ENCODE peak calls at places on chromosomes 3 and 15, in seven cellular contexts. K is H9, J is neuronal stem cell, D is H1, O is IMR-90, L is mesenchymal stem cell, S is trophoblast cell. H is an unnamed sample.

GRCh38 chr3:54538346-54538745 is 389.5 kb downstream of the LRTM1 start:
- DNase-seq in K (peak), J (no peak), D (peak), O (no peak), L (no peak), S (no peak), H (peak)

GRCh38 chr3:145981057-145981456 is 179.9 kb downstream of the PLOD2 start:
- DNase-seq in K (no peak), J (no peak), D (no peak), O (no peak), L (no peak), S (peak), H (no peak)

GRCh38 chr15:58065445-58066041 is at the start of gene ALDH1A2:
- DNase-seq in K (peak), J (peak), D (peak), O (no peak), L (no peak), S (peak), H (peak)

GRCh38 chr3:107973152-107973551 is 117.7 kb downstream of the CD47 start:
- DNase-seq in K (no peak), J (no peak), D (no peak), O (peak), L (no peak), S (no peak), H (no peak)

GRCh38 chr15:63699391-63699790 is 102.2 kb downstream of the FBXL22 start:
- DNase-seq in K (no peak), J (no peak), D (no peak), O (no peak), L (no peak), S (no peak), H (no peak)

GRCh38 chr15:77508541-77509505 is 88.1 kb downstream of the HMG20A start:
- DNase-seq in K (no peak), J (no peak), D (no peak), O (peak), L (peak), S (no peak), H (no peak)

GRCh38 chr3:89172150-89172549 is 64.7 kb downstream of the EPHA3 start:
- DNase-seq in K (no peak), J (peak), D (no peak), O (no peak), L (no peak), S (no peak), H (no peak)

GRCh38 chr3:104526901-104527401 is 839.8 kb upstream of the ALCAM start:
- DNase-seq in K (no peak), J (no peak), D (no peak), O (no peak), L (no peak), S (no peak), H (no peak)

GRCh38 chr3:193716155-193716554 is 123.1 kb downstream of the OPA1 start:
- DNase-seq in K (no peak), J (no peak), D (no peak), O (no peak), L (no peak), S (no peak), H (no peak)

GRCh38 chr15:33201376-33202189 is 7.1 kb upstream of the FMN1 start:
- DNase-seq in K (peak), J (peak), D (peak), O (peak), L (peak), S (peak), H (peak)

GRCh38 chr15:65821070-65821469 is 29.0 kb upstream of the DENND4A start:
- DNase-seq in K (no peak), J (no peak), D (no peak), O (no peak), L (no peak), S (no peak), H (no peak)

GRCh38 chr3:134201201-134202130 is 49.2 kb downstream of the RYK start:
- DNase-seq in K (no peak), J (no peak), D (no peak), O (peak), L (peak), S (peak), H (no peak)

GRCh38 chr15:78207641-78208340 is 26.6 kb downstream of the ACSBG1 start:
- DNase-seq in K (no peak), J (no peak), D (peak), O (no peak), L (no peak), S (no peak), H (no peak)

GRCh38 chr3:133393204-133393603 is 6.7 kb upstream of the BFSP2 start:
- DNase-seq in K (no peak), J (no peak), D (no peak), O (no peak), L (no peak), S (no peak), H (peak)

GRCh38 chr3:128380719-128381118 is 86.0 kb downstream of the DNAJB8 start:
- DNase-seq in K (no peak), J (no peak), D (no peak), O (no peak), L (no peak), S (no peak), H (no peak)

DNA sequence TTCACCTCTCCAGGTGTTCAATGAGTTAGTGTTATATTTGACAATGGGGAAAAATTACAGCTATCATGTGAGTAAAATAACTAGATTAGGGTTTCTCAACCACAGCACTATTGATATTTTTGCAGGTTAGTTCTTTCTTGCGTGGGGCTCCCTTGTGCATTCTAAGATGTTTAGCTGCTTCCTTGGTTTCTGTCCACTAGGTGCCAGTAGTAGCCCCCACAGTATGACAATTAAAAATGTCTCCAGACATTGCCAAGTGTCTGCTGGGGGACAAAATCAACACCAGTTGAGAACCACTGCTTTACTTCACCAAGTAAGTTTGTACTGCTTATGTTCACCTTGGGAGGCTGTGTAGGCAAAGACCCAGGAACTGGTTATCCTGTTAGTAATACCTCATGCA is 618.7 kb downstream of the EDEM1 start:
- DNase-seq in K (peak), J (peak), D (no peak), O (no peak), L (no peak), S (no peak), H (peak)
- H3K4ac ChIP-seq in K (no peak), J (no peak), D (no peak), O (no peak), L (no peak), S (no peak), H (no peak)

DNA sequence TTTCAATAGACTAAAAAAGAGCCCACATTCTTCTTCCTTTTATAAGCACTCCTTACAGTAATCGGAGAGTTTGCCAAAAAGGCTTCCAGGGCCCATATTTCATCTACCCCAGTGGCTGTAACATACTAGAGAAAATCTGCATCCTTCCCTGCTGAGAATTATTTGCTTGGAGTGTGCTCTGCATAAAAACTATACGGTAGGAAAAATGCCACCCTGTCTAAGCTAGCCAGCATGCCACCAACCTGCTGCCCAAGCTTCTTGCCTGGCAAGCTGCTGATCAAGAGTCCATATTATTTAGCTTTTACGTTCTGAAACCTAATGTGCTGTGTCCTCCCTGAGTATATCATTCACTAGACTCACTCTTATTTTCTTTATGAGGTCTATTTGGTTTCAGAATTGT is 107.0 kb downstream of the FGF12 start:
- DNase-seq in K (no peak), J (no peak), D (no peak), O (no peak), L (no peak), S (no peak), H (no peak)
- H3K4ac ChIP-seq in K (no peak), J (no peak), D (no peak), O (no peak), L (no peak), S (no peak), H (no peak)

GRCh38 chr3:100231668-100232067 is 29.1 kb upstream of the TBC1D23 start:
- DNase-seq in K (no peak), J (no peak), D (no peak), O (peak), L (no peak), S (no peak), H (no peak)

GRCh38 chr3:100230715-100231114 is 30.1 kb upstream of the TBC1D23 start:
- DNase-seq in K (no peak), J (no peak), D (no peak), O (no peak), L (no peak), S (no peak), H (no peak)

GRCh38 chr3:100238599-100238998 is 22.2 kb upstream of the TBC1D23 start:
- DNase-seq in K (no peak), J (no peak), D (no peak), O (no peak), L (no peak), S (no peak), H (no peak)

DNA sequence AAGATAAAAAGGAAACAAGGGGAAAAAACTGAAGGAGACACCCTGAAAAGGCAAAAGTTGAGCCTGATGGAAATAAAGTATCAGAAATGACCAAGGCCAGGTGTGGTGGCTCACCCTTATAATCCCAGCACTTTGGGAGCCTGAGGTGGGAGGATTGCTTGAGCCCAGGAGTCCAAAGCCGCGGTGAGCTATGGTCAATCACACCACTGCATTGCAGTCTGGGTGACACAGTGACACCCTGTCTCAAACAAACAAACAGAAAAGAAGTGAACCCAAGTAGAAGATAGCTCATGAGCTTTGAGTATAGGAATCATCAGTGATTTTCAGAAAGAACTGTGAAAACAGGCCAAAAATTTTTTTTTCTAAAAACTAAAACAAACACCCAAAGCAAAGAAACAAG is 26.4 kb upstream of the TBC1D23 start:
- DNase-seq in K (no peak), J (no peak), D (peak), O (no peak), L (no peak), S (no peak), H (no peak)
- H3K4ac ChIP-seq in K (no peak), J (no peak), D (no peak), O (peak), L (no peak), S (no peak), H (no peak)

GRCh38 chr15:94453227-94453626 is 221.9 kb downstream of the MCTP2 start:
- DNase-seq in K (no peak), J (no peak), D (no peak), O (peak), L (peak), S (no peak), H (peak)

GRCh38 chr15:94456246-94456645 is 224.9 kb downstream of the MCTP2 start:
- DNase-seq in K (no peak), J (no peak), D (no peak), O (no peak), L (no peak), S (no peak), H (no peak)

GRCh38 chr15:94460624-94461023 is 229.3 kb downstream of the MCTP2 start:
- DNase-seq in K (no peak), J (peak), D (no peak), O (no peak), L (no peak), S (no peak), H (no peak)

GRCh38 chr15:94451461-94451860 is 220.1 kb downstream of the MCTP2 start:
- DNase-seq in K (no peak), J (no peak), D (no peak), O (peak), L (peak), S (no peak), H (peak)

DNA sequence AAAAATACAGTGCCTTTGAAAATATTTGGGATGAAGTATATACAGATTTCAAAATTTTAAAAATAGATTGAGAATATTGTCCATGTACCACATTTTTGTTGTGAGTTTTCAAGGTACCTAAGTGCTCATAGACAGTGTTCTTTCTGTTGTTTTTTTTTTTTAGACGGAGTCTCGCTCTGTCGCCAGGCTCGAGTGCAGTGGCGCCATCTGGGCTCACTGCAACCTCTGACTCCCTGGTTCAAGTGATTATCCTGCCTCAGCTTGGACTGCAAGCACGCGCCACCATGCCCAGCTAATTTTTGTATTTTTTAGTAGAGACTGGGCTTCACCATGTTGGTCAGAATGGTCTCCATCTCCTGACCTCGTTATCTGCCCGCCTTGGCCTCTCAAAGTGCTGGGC is 223.9 kb downstream of the MCTP2 start:
- DNase-seq in K (no peak), J (no peak), D (no peak), O (no peak), L (no peak), S (no peak), H (no peak)
- H3K4ac ChIP-seq in K (no peak), J (no peak), D (no peak), O (no peak), L (no peak), S (no peak), H (no peak)

DNA sequence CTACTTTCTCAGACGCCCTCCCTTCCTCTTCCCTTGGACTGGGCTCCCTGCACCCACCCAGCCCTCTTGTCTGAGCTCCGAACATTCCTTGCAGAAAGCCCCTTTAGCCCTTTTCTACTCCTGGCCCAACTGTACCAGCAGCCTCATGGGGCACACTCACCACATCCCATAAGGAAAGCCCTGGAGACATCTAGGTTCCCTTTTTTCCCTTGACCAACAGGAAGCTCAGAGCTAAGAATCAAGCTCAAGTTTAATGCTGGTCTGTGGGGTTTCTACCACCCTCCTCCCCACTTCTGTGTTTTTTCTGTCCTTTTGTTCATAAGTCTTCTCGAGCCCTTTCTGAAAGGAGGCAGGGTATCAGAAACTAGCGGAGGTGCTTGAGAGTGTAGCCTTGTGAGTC is 11.3 kb downstream of the ALS2CL start:
- DNase-seq in K (no peak), J (no peak), D (no peak), O (no peak), L (no peak), S (no peak), H (no peak)
- H3K4ac ChIP-seq in K (no peak), J (no peak), D (no peak), O (no peak), L (no peak), S (no peak), H (no peak)

DNA sequence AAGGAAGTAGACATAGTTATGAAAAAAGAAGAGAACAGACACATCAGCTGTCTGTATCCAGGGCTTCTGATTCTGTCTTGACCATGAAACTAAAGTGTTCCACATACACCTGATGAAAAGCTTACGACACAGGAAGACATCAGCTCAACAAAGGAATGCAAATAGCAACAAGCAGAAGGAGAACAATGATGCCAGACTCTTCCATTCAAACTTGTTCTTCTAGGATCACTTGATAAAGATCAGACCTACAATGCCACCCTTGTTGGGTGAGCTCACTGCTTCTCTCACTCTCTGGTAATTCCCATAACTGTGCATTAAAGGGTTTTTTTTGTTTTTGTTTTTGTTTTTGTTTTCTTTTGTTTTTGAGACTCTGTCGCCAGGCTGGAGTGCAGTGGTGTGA is 49.7 kb downstream of the GATM start:
- DNase-seq in K (no peak), J (no peak), D (no peak), O (no peak), L (no peak), S (no peak), H (peak)
- H3K4ac ChIP-seq in K (no peak), J (no peak), D (no peak), O (no peak), L (no peak), S (no peak), H (no peak)

DNA sequence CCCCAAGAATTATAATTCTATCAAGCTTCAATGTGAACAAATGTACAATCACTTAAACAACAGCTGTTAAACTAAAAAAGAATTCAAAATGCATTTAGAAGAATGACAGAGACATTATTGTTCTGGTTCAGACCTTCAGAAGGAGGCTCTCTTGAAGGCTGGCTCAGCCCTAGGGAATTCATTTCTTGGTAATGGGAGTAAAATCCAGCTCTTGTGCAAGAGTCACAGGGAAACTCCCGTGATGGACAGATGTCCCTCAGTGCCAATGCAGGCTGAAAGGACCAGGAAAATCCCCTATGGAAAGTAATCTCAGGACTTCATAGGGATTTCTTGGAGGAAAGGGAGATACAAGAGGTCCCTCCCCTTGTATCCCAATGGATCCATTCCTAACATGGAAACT is 149.9 kb upstream of the STT3B start:
- DNase-seq in K (no peak), J (no peak), D (no peak), O (no peak), L (no peak), S (peak), H (no peak)
- H3K4ac ChIP-seq in K (no peak), J (no peak), D (no peak), O (no peak), L (no peak), S (no peak), H (no peak)